ENCODE peak calls at places on chromosomes 5 and 9, in nine cellular contexts. R is endothelial cell; M is AG04449; X is activated CD4-positive, alpha-beta T cell treated with anti-CD3 and anti-CD28 coated beads for 4 hours; Q is NCI-H1092; U is GM13976; O is Caco-2; C is non-pigmented ciliary epithelial cell; B is iris pigment epithelial cell. S is an unnamed sample.

GRCh38 chr9:77926314-77926959 is 105.2 kb downstream of the GNAQ start:
- DNase-seq in R (no peak), M (no peak), X (no peak), Q (no peak), U (no peak), O (no peak), C (peak; percentile 45), B (peak; percentile 85), S (peak; percentile 75)

GRCh38 chr9:129623331-129623730 is 2.4 kb upstream of the C9orf50 start:
- DNase-seq in R (no peak), M (no peak), X (no peak), Q (no peak), U (no peak), O (no peak), C (no peak), B (peak; percentile 87), S (no peak)

GRCh38 chr5:158590936-158591863 is 508.5 kb downstream of the EBF1 start:
- DNase-seq in R (peak; percentile 5), M (no peak), X (no peak), Q (peak; percentile 26), U (no peak), O (peak; percentile 39), C (no peak), B (peak; percentile 57), S (peak; percentile 34)

GRCh38 chr9:72309366-72310133 is 55.5 kb downstream of the ZFAND5 start:
- DNase-seq in R (no peak), M (no peak), X (no peak), Q (no peak), U (no peak), O (no peak), C (no peak), B (peak; percentile 4), S (no peak)

GRCh38 chr9:128276574-128277270 is 646 bp downstream of the SWI5 start:
- DNase-seq in R (peak; percentile 31), M (no peak), X (no peak), Q (peak; percentile 10), U (no peak), O (no peak), C (no peak), B (peak; percentile 29), S (peak; percentile 1)

GRCh38 chr9:72292874-72293607 is 72.0 kb downstream of the ZFAND5 start:
- DNase-seq in R (no peak), M (peak; percentile 93), X (no peak), Q (no peak), U (no peak), O (no peak), C (peak; percentile 62), B (peak; percentile 93), S (peak; percentile 36)

GRCh38 chr9:97934321-97935115 is 3.5 kb downstream of the HEMGN start:
- DNase-seq in R (no peak), M (no peak), X (no peak), Q (peak; percentile 29), U (no peak), O (no peak), C (no peak), B (no peak), S (no peak)

GRCh38 chr5:145243016-145243415 is 592.1 kb downstream of the PRELID2 start:
- DNase-seq in R (no peak), M (no peak), X (no peak), Q (no peak), U (no peak), O (no peak), C (no peak), B (no peak), S (no peak)

GRCh38 chr9:116101516-116101915 is 52.1 kb upstream of the PAPPA start:
- DNase-seq in R (no peak), M (no peak), X (no peak), Q (no peak), U (no peak), O (no peak), C (peak; percentile 70), B (peak; percentile 94), S (peak; percentile 50)

GRCh38 chr9:118635416-118635815 is 733.8 kb downstream of the BRINP1 start:
- DNase-seq in R (no peak), M (no peak), X (no peak), Q (no peak), U (no peak), O (no peak), C (no peak), B (no peak), S (no peak)

GRCh38 chr9:89022071-89022721 is 30.9 kb downstream of the S1PR3 start:
- DNase-seq in R (no peak), M (no peak), X (no peak), Q (no peak), U (no peak), O (peak; percentile 37), C (peak; percentile 80), B (peak; percentile 89), S (no peak)

GRCh38 chr5:81819556-81820314 is 68.8 kb upstream of the SSBP2 start:
- DNase-seq in R (no peak), M (no peak), X (no peak), Q (no peak), U (no peak), O (no peak), C (no peak), B (peak; percentile 80), S (no peak)

GRCh38 chr5:154541553-154541952 is 63.5 kb upstream of the HAND1 start:
- DNase-seq in R (no peak), M (no peak), X (no peak), Q (no peak), U (no peak), O (no peak), C (no peak), B (no peak), S (no peak)

GRCh38 chr5:72280655-72281069 is 39.4 kb downstream of the MRPS27 start:
- DNase-seq in R (peak; percentile 17), M (no peak), X (no peak), Q (no peak), U (no peak), O (no peak), C (no peak), B (peak; percentile 75), S (no peak)

GRCh38 chr9:4581031-4581760 is 80.9 kb upstream of the PLPP6 start:
- DNase-seq in R (no peak), M (no peak), X (no peak), Q (no peak), U (no peak), O (no peak), C (no peak), B (no peak), S (no peak)

GRCh38 chr9:120323125-120323524 is 256.8 kb downstream of the CDK5RAP2 start:
- DNase-seq in R (no peak), M (no peak), X (no peak), Q (no peak), U (no peak), O (no peak), C (no peak), B (no peak), S (no peak)

GRCh38 chr5:32583582-32584232 is 1.6 kb upstream of the SUB1 start:
- DNase-seq in R (no peak), M (no peak), X (peak; percentile 17), Q (no peak), U (peak; percentile 68), O (no peak), C (no peak), B (no peak), S (no peak)

GRCh38 chr5:11166906-11167305 is 405.9 kb upstream of the DAP start:
- DNase-seq in R (no peak), M (no peak), X (no peak), Q (no peak), U (no peak), O (no peak), C (peak; percentile 1), B (no peak), S (peak; percentile 45)

GRCh38 chr9:91255327-91255726 is 106.4 kb downstream of the AUH start:
- DNase-seq in R (no peak), M (peak; percentile 60), X (no peak), Q (no peak), U (no peak), O (no peak), C (peak; percentile 32), B (peak; percentile 62), S (no peak)

GRCh38 chr5:179963375-179963774 is 55.7 kb upstream of the TBC1D9B start:
- DNase-seq in R (no peak), M (no peak), X (no peak), Q (no peak), U (no peak), O (no peak), C (no peak), B (no peak), S (no peak)

GRCh38 chr5:131635755-131636479 is 888 bp upstream of the RAPGEF6 start:
- DNase-seq in R (no peak), M (no peak), X (peak; percentile 20), Q (no peak), U (no peak), O (no peak), C (no peak), B (peak; percentile 50), S (peak; percentile 73)

GRCh38 chr5:9376363-9377117 is 169.3 kb downstream of the SEMA5A start:
- DNase-seq in R (no peak), M (no peak), X (no peak), Q (no peak), U (no peak), O (no peak), C (no peak), B (peak; percentile 35), S (no peak)

GRCh38 chr5:10580531-10581423 is 16.9 kb downstream of the ANKRD33B start:
- DNase-seq in R (no peak), M (no peak), X (no peak), Q (no peak), U (no peak), O (no peak), C (no peak), B (no peak), S (no peak)

GRCh38 chr9:36543916-36544315 is 28.8 kb upstream of the MELK start:
- DNase-seq in R (no peak), M (no peak), X (no peak), Q (no peak), U (no peak), O (no peak), C (no peak), B (peak; percentile 18), S (no peak)

GRCh38 chr5:7714119-7714518 is 136.8 kb downstream of the CFAP90 start:
- DNase-seq in R (no peak), M (no peak), X (no peak), Q (no peak), U (no peak), O (no peak), C (peak; percentile 28), B (no peak), S (no peak)

GRCh38 chr9:70525553-70525952 is 111.1 kb upstream of the KLF9 start:
- DNase-seq in R (no peak), M (no peak), X (no peak), Q (no peak), U (no peak), O (no peak), C (peak; percentile 22), B (peak; percentile 87), S (no peak)

GRCh38 chr5:108579236-108579635 is 168.5 kb upstream of the FER start:
- DNase-seq in R (no peak), M (no peak), X (no peak), Q (no peak), U (no peak), O (no peak), C (no peak), B (no peak), S (no peak)

GRCh38 chr5:124908603-124909451 is 162.4 kb upstream of the ZNF608 start:
- DNase-seq in R (no peak), M (no peak), X (no peak), Q (no peak), U (peak; percentile 73), O (peak; percentile 67), C (no peak), B (peak; percentile 38), S (peak; percentile 49)

GRCh38 chr5:177546262-177546741 is 8.1 kb downstream of the FAM193B start:
- DNase-seq in R (no peak), M (peak; percentile 94), X (no peak), Q (no peak), U (no peak), O (no peak), C (peak; percentile 93), B (peak; percentile 98), S (peak; percentile 75)

GRCh38 chr9:115126406-115126805 is 8.4 kb upstream of the TNC start:
- DNase-seq in R (no peak), M (no peak), X (no peak), Q (no peak), U (no peak), O (peak; percentile 40), C (no peak), B (no peak), S (no peak)

GRCh38 chr5:132259061-132259851 is 1.8 kb downstream of the PDLIM4 start:
- DNase-seq in R (no peak), M (peak; percentile 62), X (no peak), Q (no peak), U (peak; percentile 15), O (peak; percentile 16), C (no peak), B (peak; percentile 96), S (peak; percentile 59)